ENCODE peak calls at places on chromosomes 4 and X, in five cellular contexts. A is substantia nigra; Q is iris pigment epithelial cell; E is stimulated activated CD8-positive, alpha-beta memory T cell treated with anti-CD3 and anti-CD28 coated beads, Interleukin-7, amount 100 ng/mL, for 24 hours; D is right atrium auricular region. J is an unnamed sample.
A peak's percentile ranks its signal among the peaks of the same experiment; 100 is the strongest.

GRCh38 chr4:60805500-60806313 is 394.4 kb upstream of the ADGRL3 start:
- DNase-seq in A (no peak), Q (peak; percentile 44), E (no peak), D (no peak), J (peak; percentile 75)

GRCh38 chrX:34638116-34638515 is 19.0 kb downstream of the TMEM47 start:
- DNase-seq in A (no peak), Q (peak; percentile 52), E (no peak), D (no peak), J (peak; percentile 70)

GRCh38 chrX:40465735-40466551 is 114.8 kb upstream of the ATP6AP2 start:
- DNase-seq in A (no peak), Q (no peak), E (no peak), D (no peak), J (no peak)

GRCh38 chr4:26141916-26142638 is 178.7 kb upstream of the RBPJ start:
- DNase-seq in A (no peak), Q (peak; percentile 70), E (no peak), D (peak; percentile 72), J (peak; percentile 93)

GRCh38 chr4:73936969-73937368 is 44.9 kb downstream of the PF4 start:
- DNase-seq in A (no peak), Q (no peak), E (no peak), D (no peak), J (no peak)

GRCh38 chr4:2427383-2428334 is 8.9 kb downstream of the CFAP99 start:
- DNase-seq in A (no peak), Q (no peak), E (no peak), D (no peak), J (no peak)

GRCh38 chr4:94757192-94758140 is at the start of gene BMPR1B:
- DNase-seq in A (peak; percentile 19), Q (peak; percentile 61), E (no peak), D (no peak), J (peak; percentile 74)

GRCh38 chrX:79413009-79413408 is 45.9 kb upstream of the ITM2A start:
- DNase-seq in A (no peak), Q (peak; percentile 18), E (no peak), D (no peak), J (peak; percentile 26)

GRCh38 chr4:138870739-138871633 is 144.6 kb upstream of the NOCT start:
- DNase-seq in A (peak; percentile 54), Q (peak; percentile 68), E (peak; percentile 9), D (peak; percentile 74), J (peak; percentile 85)

GRCh38 chrX:24682739-24683432 is 10.8 kb upstream of the POLA1 start:
- DNase-seq in A (no peak), Q (no peak), E (no peak), D (no peak), J (no peak)

GRCh38 chrX:47093248-47093647 is 15.0 kb downstream of the RGN start:
- DNase-seq in A (no peak), Q (peak; percentile 53), E (no peak), D (no peak), J (peak; percentile 67)

J was measured in choroid plexus epithelial cell.